ENCODE peak calls at places on chromosomes 5 and 9, in five cellular contexts. One of them, this sample, is unnamed.
A peak's percentile ranks its signal among the peaks of the same experiment; 100 is the strongest.

GRCh38 chr5:122773615-122774014 is 1.3 kb upstream of the SNX2 start:
- DNase-seq in heart left ventricle: no peak
- DNase-seq in CD4-positive, CD25-positive, alpha-beta regulatory T cell: no peak
- DNase-seq in OCI-LY7: no peak
- DNase-seq in Peyer's patch: no peak
- DNase-seq in this sample: no peak

GRCh38 chr5:72467987-72468386 is 39.2 kb downstream of the ZNF366 start:
- DNase-seq in heart left ventricle: no peak
- DNase-seq in CD4-positive, CD25-positive, alpha-beta regulatory T cell: no peak
- DNase-seq in OCI-LY7: no peak
- DNase-seq in Peyer's patch: no peak
- DNase-seq in this sample: no peak

GRCh38 chr5:73306741-73307275 is 133.8 kb downstream of the TMEM174 start:
- DNase-seq in heart left ventricle: no peak
- DNase-seq in CD4-positive, CD25-positive, alpha-beta regulatory T cell: no peak
- DNase-seq in OCI-LY7: no peak
- DNase-seq in Peyer's patch: no peak
- DNase-seq in this sample: no peak

GRCh38 chr5:15334551-15335302 is 165.3 kb upstream of the FBXL7 start:
- DNase-seq in heart left ventricle: no peak
- DNase-seq in CD4-positive, CD25-positive, alpha-beta regulatory T cell: no peak
- DNase-seq in OCI-LY7: no peak
- DNase-seq in Peyer's patch: no peak
- DNase-seq in this sample: peak; percentile 36

GRCh38 chr9:113222482-113222841 is 1.1 kb downstream of the SLC31A1 start:
- DNase-seq in heart left ventricle: no peak
- DNase-seq in CD4-positive, CD25-positive, alpha-beta regulatory T cell: no peak
- DNase-seq in OCI-LY7: no peak
- DNase-seq in Peyer's patch: no peak
- DNase-seq in this sample: no peak

GRCh38 chr9:111052831-111053230 is 14.6 kb upstream of the LPAR1 start:
- DNase-seq in heart left ventricle: no peak
- DNase-seq in CD4-positive, CD25-positive, alpha-beta regulatory T cell: no peak
- DNase-seq in OCI-LY7: no peak
- DNase-seq in Peyer's patch: no peak
- DNase-seq in this sample: no peak

GRCh38 chr9:131226226-131226625 is 50.1 kb downstream of the FAM78A start:
- DNase-seq in heart left ventricle: no peak
- DNase-seq in CD4-positive, CD25-positive, alpha-beta regulatory T cell: no peak
- DNase-seq in OCI-LY7: no peak
- DNase-seq in Peyer's patch: no peak
- DNase-seq in this sample: no peak

GRCh38 chr5:36374275-36374862 is 72.7 kb upstream of the RANBP3L start:
- DNase-seq in heart left ventricle: no peak
- DNase-seq in CD4-positive, CD25-positive, alpha-beta regulatory T cell: no peak
- DNase-seq in OCI-LY7: no peak
- DNase-seq in Peyer's patch: no peak
- DNase-seq in this sample: no peak

GRCh38 chr9:36298566-36298965 is 40.3 kb upstream of the GNE start:
- DNase-seq in heart left ventricle: no peak
- DNase-seq in CD4-positive, CD25-positive, alpha-beta regulatory T cell: no peak
- DNase-seq in OCI-LY7: no peak
- DNase-seq in Peyer's patch: no peak
- DNase-seq in this sample: no peak

GRCh38 chr5:162283611-162284010 is 216.0 kb downstream of the GABRG2 start:
- DNase-seq in heart left ventricle: no peak
- DNase-seq in CD4-positive, CD25-positive, alpha-beta regulatory T cell: no peak
- DNase-seq in OCI-LY7: no peak
- DNase-seq in Peyer's patch: no peak
- DNase-seq in this sample: no peak

GRCh38 chr5:90338712-90339372 is 70.7 kb downstream of the CETN3 start:
- DNase-seq in heart left ventricle: no peak
- DNase-seq in CD4-positive, CD25-positive, alpha-beta regulatory T cell: no peak
- DNase-seq in OCI-LY7: no peak
- DNase-seq in Peyer's patch: no peak
- DNase-seq in this sample: no peak

GRCh38 chr9:21465859-21466518 is 16.1 kb downstream of the IFNE start:
- DNase-seq in heart left ventricle: no peak
- DNase-seq in CD4-positive, CD25-positive, alpha-beta regulatory T cell: peak; percentile 68
- DNase-seq in OCI-LY7: peak; percentile 41
- DNase-seq in Peyer's patch: no peak
- DNase-seq in this sample: no peak

GRCh38 chr9:127626752-127627493 is 14.8 kb downstream of the STXBP1 start:
- DNase-seq in heart left ventricle: no peak
- DNase-seq in CD4-positive, CD25-positive, alpha-beta regulatory T cell: no peak
- DNase-seq in OCI-LY7: no peak
- DNase-seq in Peyer's patch: no peak
- DNase-seq in this sample: no peak

GRCh38 chr9:105425817-105426433 is 21.9 kb upstream of the FSD1L start:
- DNase-seq in heart left ventricle: no peak
- DNase-seq in CD4-positive, CD25-positive, alpha-beta regulatory T cell: peak; percentile 20
- DNase-seq in OCI-LY7: peak; percentile 33
- DNase-seq in Peyer's patch: no peak
- DNase-seq in this sample: no peak

GRCh38 chr9:71604197-71605063 is 163.9 kb downstream of the CEMIP2 start:
- DNase-seq in heart left ventricle: peak; percentile 80
- DNase-seq in CD4-positive, CD25-positive, alpha-beta regulatory T cell: peak; percentile 75
- DNase-seq in OCI-LY7: peak; percentile 69
- DNase-seq in Peyer's patch: peak; percentile 78
- DNase-seq in this sample: peak; percentile 75

GRCh38 chr9:134496413-134497282 is 145.0 kb upstream of the COL5A1 start:
- DNase-seq in heart left ventricle: no peak
- DNase-seq in CD4-positive, CD25-positive, alpha-beta regulatory T cell: no peak
- DNase-seq in OCI-LY7: no peak
- DNase-seq in Peyer's patch: no peak
- DNase-seq in this sample: no peak

GRCh38 chr5:150399158-150400019 is 13.3 kb downstream of the CD74 start:
- DNase-seq in heart left ventricle: no peak
- DNase-seq in CD4-positive, CD25-positive, alpha-beta regulatory T cell: no peak
- DNase-seq in OCI-LY7: no peak
- DNase-seq in Peyer's patch: no peak
- DNase-seq in this sample: peak; percentile 44

GRCh38 chr5:124948754-124949275 is 202.4 kb upstream of the ZNF608 start:
- DNase-seq in heart left ventricle: no peak
- DNase-seq in CD4-positive, CD25-positive, alpha-beta regulatory T cell: no peak
- DNase-seq in OCI-LY7: no peak
- DNase-seq in Peyer's patch: no peak
- DNase-seq in this sample: no peak

GRCh38 chr9:21533597-21533996 is 51.5 kb upstream of the IFNE start:
- DNase-seq in heart left ventricle: no peak
- DNase-seq in CD4-positive, CD25-positive, alpha-beta regulatory T cell: no peak
- DNase-seq in OCI-LY7: no peak
- DNase-seq in Peyer's patch: no peak
- DNase-seq in this sample: no peak

GRCh38 chr5:138461343-138462125 is 3.7 kb upstream of the EGR1 start:
- DNase-seq in heart left ventricle: no peak
- DNase-seq in CD4-positive, CD25-positive, alpha-beta regulatory T cell: no peak
- DNase-seq in OCI-LY7: no peak
- DNase-seq in Peyer's patch: no peak
- DNase-seq in this sample: peak; percentile 39

GRCh38 chr9:96495341-96495740 is 45.4 kb downstream of the HABP4 start:
- DNase-seq in heart left ventricle: no peak
- DNase-seq in CD4-positive, CD25-positive, alpha-beta regulatory T cell: no peak
- DNase-seq in OCI-LY7: no peak
- DNase-seq in Peyer's patch: no peak
- DNase-seq in this sample: peak; percentile 53

GRCh38 chr5:40291338-40291737 is 388.4 kb upstream of the PTGER4 start:
- DNase-seq in heart left ventricle: no peak
- DNase-seq in CD4-positive, CD25-positive, alpha-beta regulatory T cell: no peak
- DNase-seq in OCI-LY7: no peak
- DNase-seq in Peyer's patch: no peak
- DNase-seq in this sample: no peak

GRCh38 chr9:112029921-112030444 is 133.4 kb downstream of the UGCG start:
- DNase-seq in heart left ventricle: no peak
- DNase-seq in CD4-positive, CD25-positive, alpha-beta regulatory T cell: peak; percentile 62
- DNase-seq in OCI-LY7: no peak
- DNase-seq in Peyer's patch: no peak
- DNase-seq in this sample: no peak

GRCh38 chr5:149383399-149383798 is 4.3 kb upstream of the IL17B start:
- DNase-seq in heart left ventricle: peak; percentile 75
- DNase-seq in CD4-positive, CD25-positive, alpha-beta regulatory T cell: no peak
- DNase-seq in OCI-LY7: no peak
- DNase-seq in Peyer's patch: no peak
- DNase-seq in this sample: no peak

GRCh38 chr5:129541648-129542251 is 81.7 kb downstream of the ADAMTS19 start:
- DNase-seq in heart left ventricle: no peak
- DNase-seq in CD4-positive, CD25-positive, alpha-beta regulatory T cell: no peak
- DNase-seq in OCI-LY7: peak; percentile 16
- DNase-seq in Peyer's patch: no peak
- DNase-seq in this sample: no peak

GRCh38 chr9:98775831-98776441 is 20.4 kb downstream of the ANKS6 start:
- DNase-seq in heart left ventricle: no peak
- DNase-seq in CD4-positive, CD25-positive, alpha-beta regulatory T cell: peak; percentile 61
- DNase-seq in OCI-LY7: peak; percentile 72
- DNase-seq in Peyer's patch: peak; percentile 32
- DNase-seq in this sample: no peak

GRCh38 chr5:32928761-32929160 is 217.6 kb downstream of the NPR3 start:
- DNase-seq in heart left ventricle: no peak
- DNase-seq in CD4-positive, CD25-positive, alpha-beta regulatory T cell: no peak
- DNase-seq in OCI-LY7: no peak
- DNase-seq in Peyer's patch: no peak
- DNase-seq in this sample: no peak

GRCh38 chr5:176573564-176574296 is 24.6 kb downstream of the CDHR2 start:
- DNase-seq in heart left ventricle: peak; percentile 85
- DNase-seq in CD4-positive, CD25-positive, alpha-beta regulatory T cell: peak; percentile 69
- DNase-seq in OCI-LY7: peak; percentile 74
- DNase-seq in Peyer's patch: peak; percentile 77
- DNase-seq in this sample: peak; percentile 79

GRCh38 chr5:126509339-126509738 is 85.7 kb downstream of the ALDH7A1 start:
- DNase-seq in heart left ventricle: no peak
- DNase-seq in CD4-positive, CD25-positive, alpha-beta regulatory T cell: no peak
- DNase-seq in OCI-LY7: no peak
- DNase-seq in Peyer's patch: no peak
- DNase-seq in this sample: no peak

GRCh38 chr5:149605998-149606721 is 24.9 kb downstream of the ARHGEF37 start:
- DNase-seq in heart left ventricle: no peak
- DNase-seq in CD4-positive, CD25-positive, alpha-beta regulatory T cell: peak; percentile 26
- DNase-seq in OCI-LY7: peak; percentile 81
- DNase-seq in Peyer's patch: peak; percentile 46
- DNase-seq in this sample: no peak

GRCh38 chr5:74352256-74352655 is 288.3 kb downstream of the ENC1 start:
- DNase-seq in heart left ventricle: no peak
- DNase-seq in CD4-positive, CD25-positive, alpha-beta regulatory T cell: no peak
- DNase-seq in OCI-LY7: no peak
- DNase-seq in Peyer's patch: no peak
- DNase-seq in this sample: no peak

GRCh38 chr9:94014066-94014654 is 59.0 kb upstream of the BARX1 start:
- DNase-seq in heart left ventricle: no peak
- DNase-seq in CD4-positive, CD25-positive, alpha-beta regulatory T cell: peak; percentile 10
- DNase-seq in OCI-LY7: peak; percentile 38
- DNase-seq in Peyer's patch: no peak
- DNase-seq in this sample: no peak

GRCh38 chr5:56688402-56688801 is 126.9 kb upstream of the MAP3K1 start:
- DNase-seq in heart left ventricle: no peak
- DNase-seq in CD4-positive, CD25-positive, alpha-beta regulatory T cell: no peak
- DNase-seq in OCI-LY7: peak; percentile 30
- DNase-seq in Peyer's patch: no peak
- DNase-seq in this sample: no peak

DNA sequence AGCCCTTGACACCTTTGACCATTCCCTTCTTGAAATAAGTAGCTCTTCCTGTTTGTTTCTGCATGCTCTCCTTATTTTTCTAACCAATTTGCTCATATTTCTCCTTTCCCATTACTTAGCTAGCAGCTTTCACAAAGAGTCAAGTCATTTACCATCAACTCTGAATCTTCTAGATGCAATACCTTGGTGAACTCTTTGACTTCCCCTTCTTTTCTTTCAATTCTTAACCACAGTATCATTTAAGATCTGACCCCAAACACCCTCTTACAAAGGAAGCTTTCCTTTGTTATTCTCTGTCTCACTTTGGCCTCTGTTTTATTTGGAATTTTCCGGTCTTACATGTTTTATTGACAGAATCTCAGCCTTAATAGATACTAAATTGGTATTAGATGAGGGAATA is 14.1 kb downstream of the NFX1 start:
- DNase-seq in heart left ventricle: no peak
- DNase-seq in CD4-positive, CD25-positive, alpha-beta regulatory T cell: no peak
- DNase-seq in OCI-LY7: no peak
- DNase-seq in Peyer's patch: no peak
- DNase-seq in this sample: no peak
- H3K36me3 ChIP-seq in heart left ventricle: peaks cover 46% of the 10 kb centered on the region
- H3K36me3 ChIP-seq in CD4-positive, CD25-positive, alpha-beta regulatory T cell: peaks cover 95% of the 10 kb centered on the region
- H3K36me3 ChIP-seq in OCI-LY7: peaks cover 100% of the 10 kb centered on the region
- H3K36me3 ChIP-seq in Peyer's patch: peaks cover 3% of the 10 kb centered on the region
- H3K36me3 ChIP-seq in this sample: peaks cover 100% of the 10 kb centered on the region

DNA sequence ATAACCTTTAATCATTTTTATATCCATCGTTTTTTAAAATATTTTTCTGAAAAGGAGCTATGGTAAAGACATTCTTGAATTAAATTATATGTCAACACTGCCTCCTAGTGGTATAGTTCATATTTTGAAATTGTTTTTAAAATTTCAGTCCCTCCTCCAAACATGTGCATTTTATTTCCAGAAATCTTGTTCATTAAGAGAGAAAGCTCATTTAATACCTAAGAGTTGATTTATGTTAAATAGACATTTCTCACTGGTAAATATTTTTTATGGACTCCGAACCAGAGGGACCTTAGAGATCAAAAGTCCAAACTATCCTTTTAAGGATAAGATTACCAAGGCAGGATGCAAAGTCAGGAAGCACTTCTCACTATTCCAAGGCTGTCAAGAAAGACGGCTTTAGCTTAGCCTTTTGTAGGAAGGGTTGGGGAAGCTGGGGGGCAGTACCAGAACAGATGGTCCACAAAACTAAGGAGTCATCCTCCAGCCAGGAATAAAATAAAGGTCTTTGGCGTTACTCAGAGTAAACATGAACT is 21.6 kb downstream of the BHMT start:
- DNase-seq in heart left ventricle: no peak
- DNase-seq in CD4-positive, CD25-positive, alpha-beta regulatory T cell: peak; percentile 68
- DNase-seq in OCI-LY7: peak; percentile 74
- DNase-seq in Peyer's patch: no peak
- DNase-seq in this sample: no peak
- H3K9me3 ChIP-seq in heart left ventricle: no peaks in the 10 kb centered on the region
- H3K9me3 ChIP-seq in CD4-positive, CD25-positive, alpha-beta regulatory T cell: no peaks in the 10 kb centered on the region
- H3K9me3 ChIP-seq in OCI-LY7: no peaks in the 10 kb centered on the region
- H3K9me3 ChIP-seq in Peyer's patch: no peaks in the 10 kb centered on the region
- H3K9me3 ChIP-seq in this sample: no peaks in the 10 kb centered on the region

DNA sequence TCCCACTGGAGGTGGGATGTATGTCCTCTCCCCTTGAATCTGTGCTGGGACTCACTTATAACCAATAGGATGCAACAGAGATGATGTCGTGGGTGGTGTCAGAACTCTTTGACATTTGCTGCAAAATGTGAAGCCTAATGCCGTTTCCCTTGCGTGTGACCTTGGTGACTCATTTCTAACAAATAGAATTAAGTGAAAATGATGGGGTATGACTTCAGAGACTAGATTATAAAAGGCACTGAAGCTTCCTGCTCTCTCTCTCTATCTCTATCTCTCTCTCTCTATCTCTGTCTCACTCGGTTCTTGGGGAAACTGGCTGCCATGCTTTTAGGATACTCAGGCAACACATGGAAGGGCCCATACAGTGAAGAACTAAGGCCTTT is 126.2 kb upstream of the STC2 start:
- DNase-seq in heart left ventricle: no peak
- DNase-seq in CD4-positive, CD25-positive, alpha-beta regulatory T cell: no peak
- DNase-seq in OCI-LY7: no peak
- DNase-seq in Peyer's patch: no peak
- DNase-seq in this sample: no peak
- H3K27ac ChIP-seq in heart left ventricle: peak overlapping the region; percentile 18
- H3K27ac ChIP-seq in CD4-positive, CD25-positive, alpha-beta regulatory T cell: no peak overlapping the region
- H3K27ac ChIP-seq in OCI-LY7: no peak overlapping the region
- H3K27ac ChIP-seq in Peyer's patch: no peak overlapping the region
- H3K27ac ChIP-seq in this sample: no peak overlapping the region

GRCh38 chr5:132214491-132214890 is 13.2 kb downstream of the P4HA2 start:
- DNase-seq in heart left ventricle: no peak
- DNase-seq in CD4-positive, CD25-positive, alpha-beta regulatory T cell: no peak
- DNase-seq in OCI-LY7: no peak
- DNase-seq in Peyer's patch: no peak
- DNase-seq in this sample: no peak
- H3K36me3 ChIP-seq in heart left ventricle: peaks cover 18% of the 10 kb centered on the region
- H3K36me3 ChIP-seq in CD4-positive, CD25-positive, alpha-beta regulatory T cell: no peaks in the 10 kb centered on the region
- H3K36me3 ChIP-seq in OCI-LY7: no peaks in the 10 kb centered on the region
- H3K36me3 ChIP-seq in Peyer's patch: no peaks in the 10 kb centered on the region
- H3K36me3 ChIP-seq in this sample: peaks cover 60% of the 10 kb centered on the region

This sample was measured in lower lobe of right lung.